ENCODE peak calls at places on chromosomes 2 and 18, in six cellular contexts. X is neuronal stem cell, R is posterior vena cava, N is fibroblast of pulmonary artery, Y is DMS79, Z is KG1. K is an unnamed sample.

GRCh38 chr2:172085460-172086159 is at the start of gene DLX1:
- DNase-seq in X (no peak), R (no peak), N (no peak), Y (no peak), Z (no peak), K (no peak)

GRCh38 chr2:188984680-188985079 is 10.5 kb downstream of the COL3A1 start:
- DNase-seq in X (no peak), R (no peak), N (peak), Y (no peak), Z (no peak), K (no peak)

GRCh38 chr2:101251844-101252407 is 760 bp upstream of the CNOT11 start:
- DNase-seq in X (peak), R (no peak), N (no peak), Y (peak), Z (no peak), K (no peak)

GRCh38 chr2:239002960-239003932 is 155.4 kb downstream of the TWIST2 start:
- DNase-seq in X (no peak), R (peak), N (peak), Y (no peak), Z (no peak), K (no peak)

GRCh38 chr2:45554764-45555163 is 56.3 kb downstream of the SRBD1 start:
- DNase-seq in X (no peak), R (no peak), N (peak), Y (no peak), Z (no peak), K (no peak)

GRCh38 chr2:180709392-180710145 is 270.8 kb upstream of the UBE2E3 start:
- DNase-seq in X (no peak), R (no peak), N (no peak), Y (no peak), Z (no peak), K (no peak)

GRCh38 chr18:34976899-34977786 is 64.1 kb upstream of the MAPRE2 start:
- DNase-seq in X (peak), R (peak), N (peak), Y (peak), Z (peak), K (peak)

GRCh38 chr2:109201465-109202420 is 72.7 kb downstream of the SH3RF3 start:
- DNase-seq in X (no peak), R (no peak), N (no peak), Y (no peak), Z (no peak), K (no peak)

GRCh38 chr2:174138161-174138560 is 110.2 kb downstream of the OLA1 start:
- DNase-seq in X (no peak), R (no peak), N (peak), Y (no peak), Z (no peak), K (no peak)

GRCh38 chr18:67300498-67300897 is 216.0 kb downstream of the DSEL start:
- DNase-seq in X (peak), R (no peak), N (no peak), Y (no peak), Z (no peak), K (no peak)

GRCh38 chr18:50671376-50671775 is 111.5 kb downstream of the MAPK4 start:
- DNase-seq in X (no peak), R (no peak), N (no peak), Y (no peak), Z (no peak), K (no peak)

GRCh38 chr18:78739115-78739514 is 240.5 kb upstream of the SALL3 start:
- DNase-seq in X (no peak), R (no peak), N (no peak), Y (no peak), Z (no peak), K (no peak)

GRCh38 chr2:212580117-212580516 is 41.5 kb upstream of the ERBB4 start:
- DNase-seq in X (no peak), R (no peak), N (no peak), Y (no peak), Z (no peak), K (no peak)

GRCh38 chr2:239465017-239466001 is 64.5 kb upstream of the HDAC4 start:
- DNase-seq in X (no peak), R (peak), N (no peak), Y (peak), Z (no peak), K (no peak)

K was measured in immature natural killer cell.